ENCODE peak calls at places on chromosomes 12 and 14, in four cellular contexts. One of them, this sample, is unnamed.

GRCh38 chr12:95600567-95600966 is 49.3 kb upstream of the USP44 start:
- DNase-seq in stomach: no peak
- DNase-seq in K562: no peak
- DNase-seq in HL-60: no peak
- DNase-seq in this sample: no peak

GRCh38 chr12:70045514-70045913 is 197.7 kb upstream of the CNOT2 start:
- DNase-seq in stomach: no peak
- DNase-seq in K562: no peak
- DNase-seq in HL-60: no peak
- DNase-seq in this sample: no peak

GRCh38 chr12:1047898-1048660 is 57.1 kb downstream of the ERC1 start:
- DNase-seq in stomach: no peak
- DNase-seq in K562: no peak
- DNase-seq in HL-60: peak; percentile 47
- DNase-seq in this sample: no peak

GRCh38 chr12:34389378-34390170 is 367.3 kb downstream of the ALG10 start:
- DNase-seq in stomach: no peak
- DNase-seq in K562: peak; percentile 55
- DNase-seq in HL-60: no peak
- DNase-seq in this sample: no peak

GRCh38 chr12:29304388-29304787 is 76.6 kb downstream of the ERGIC2 start:
- DNase-seq in stomach: no peak
- DNase-seq in K562: no peak
- DNase-seq in HL-60: no peak
- DNase-seq in this sample: no peak

GRCh38 chr14:102525213-102526143 is 15.9 kb upstream of the ANKRD9 start:
- DNase-seq in stomach: no peak
- DNase-seq in K562: no peak
- DNase-seq in HL-60: no peak
- DNase-seq in this sample: no peak

GRCh38 chr14:65238456-65238855 is 136.1 kb upstream of the MAX start:
- DNase-seq in stomach: no peak
- DNase-seq in K562: no peak
- DNase-seq in HL-60: no peak
- DNase-seq in this sample: no peak

GRCh38 chr14:52802597-52802996 is 11.2 kb upstream of the GNPNAT1 start:
- DNase-seq in stomach: no peak
- DNase-seq in K562: no peak
- DNase-seq in HL-60: no peak
- DNase-seq in this sample: no peak

GRCh38 chr14:87866116-87866515 is 126.9 kb downstream of the GALC start:
- DNase-seq in stomach: no peak
- DNase-seq in K562: no peak
- DNase-seq in HL-60: no peak
- DNase-seq in this sample: no peak

GRCh38 chr12:115481141-115481540 is 796.4 kb downstream of the MED13L start:
- DNase-seq in stomach: no peak
- DNase-seq in K562: no peak
- DNase-seq in HL-60: no peak
- DNase-seq in this sample: no peak

GRCh38 chr14:95922080-95922479 is 45.4 kb downstream of the TUNAR start:
- DNase-seq in stomach: no peak
- DNase-seq in K562: no peak
- DNase-seq in HL-60: no peak
- DNase-seq in this sample: no peak

GRCh38 chr12:6943387-6943718 is 263 bp upstream of the RNU7-1 start:
- DNase-seq in stomach: peak; percentile 86
- DNase-seq in K562: peak; percentile 70
- DNase-seq in HL-60: peak; percentile 51
- DNase-seq in this sample: peak; percentile 90

GRCh38 chr12:6943719-6944380 is at the start of the genes C12orf57 and RNU7-1:
- DNase-seq in stomach: peak; percentile 79
- DNase-seq in K562: peak; percentile 58
- DNase-seq in HL-60: peak; percentile 88
- DNase-seq in this sample: peak; percentile 65

GRCh38 chr12:6945613-6946012 is 1.8 kb downstream of the C12orf57 start:
- DNase-seq in stomach: no peak
- DNase-seq in K562: no peak
- DNase-seq in HL-60: no peak
- DNase-seq in this sample: no peak

GRCh38 chr12:6946033-6946919 is 2.5 kb downstream of the C12orf57 start:
- DNase-seq in stomach: peak; percentile 97
- DNase-seq in K562: peak; percentile 65
- DNase-seq in HL-60: peak; percentile 86
- DNase-seq in this sample: no peak

GRCh38 chr12:6944381-6945186 is 762 bp downstream of the C12orf57 start:
- DNase-seq in stomach: peak; percentile 95
- DNase-seq in K562: peak; percentile 55
- DNase-seq in HL-60: peak; percentile 81
- DNase-seq in this sample: peak; percentile 73
- TF ChIP-seq POLR2AphosphoS5 in stomach: peak; percentile 74
- TF ChIP-seq POLR2AphosphoS5 in K562: no peak
- TF ChIP-seq POLR2AphosphoS5 in HL-60: no peak
- TF ChIP-seq POLR2AphosphoS5 in this sample: no peak

GRCh38 chr12:123056053-123056452 is 75.6 kb downstream of the ARL6IP4 start:
- DNase-seq in stomach: no peak
- DNase-seq in K562: peak; percentile 56
- DNase-seq in HL-60: no peak
- DNase-seq in this sample: no peak
- TF ChIP-seq POLR2AphosphoS5 in stomach: no peak
- TF ChIP-seq POLR2AphosphoS5 in K562: no peak
- TF ChIP-seq POLR2AphosphoS5 in HL-60: no peak
- TF ChIP-seq POLR2AphosphoS5 in this sample: no peak

GRCh38 chr14:69994002-69994401 is 114.8 kb downstream of the SMOC1 start:
- DNase-seq in stomach: no peak
- DNase-seq in K562: no peak
- DNase-seq in HL-60: no peak
- DNase-seq in this sample: no peak

GRCh38 chr14:70000601-70001000 is 121.4 kb downstream of the SMOC1 start:
- DNase-seq in stomach: no peak
- DNase-seq in K562: no peak
- DNase-seq in HL-60: no peak
- DNase-seq in this sample: no peak

GRCh38 chr14:69996197-69996596 is 117.0 kb downstream of the SMOC1 start:
- DNase-seq in stomach: no peak
- DNase-seq in K562: no peak
- DNase-seq in HL-60: no peak
- DNase-seq in this sample: no peak

GRCh38 chr14:69999246-69999645 is 120.0 kb downstream of the SMOC1 start:
- DNase-seq in stomach: peak; percentile 77
- DNase-seq in K562: no peak
- DNase-seq in HL-60: no peak
- DNase-seq in this sample: no peak

GRCh38 chr14:69997849-69998248 is 118.6 kb downstream of the SMOC1 start:
- DNase-seq in stomach: peak; percentile 65
- DNase-seq in K562: no peak
- DNase-seq in HL-60: no peak
- DNase-seq in this sample: no peak
- TF ChIP-seq POLR2AphosphoS5 in stomach: peak; percentile 27
- TF ChIP-seq POLR2AphosphoS5 in K562: no peak
- TF ChIP-seq POLR2AphosphoS5 in HL-60: no peak
- TF ChIP-seq POLR2AphosphoS5 in this sample: no peak

DNA sequence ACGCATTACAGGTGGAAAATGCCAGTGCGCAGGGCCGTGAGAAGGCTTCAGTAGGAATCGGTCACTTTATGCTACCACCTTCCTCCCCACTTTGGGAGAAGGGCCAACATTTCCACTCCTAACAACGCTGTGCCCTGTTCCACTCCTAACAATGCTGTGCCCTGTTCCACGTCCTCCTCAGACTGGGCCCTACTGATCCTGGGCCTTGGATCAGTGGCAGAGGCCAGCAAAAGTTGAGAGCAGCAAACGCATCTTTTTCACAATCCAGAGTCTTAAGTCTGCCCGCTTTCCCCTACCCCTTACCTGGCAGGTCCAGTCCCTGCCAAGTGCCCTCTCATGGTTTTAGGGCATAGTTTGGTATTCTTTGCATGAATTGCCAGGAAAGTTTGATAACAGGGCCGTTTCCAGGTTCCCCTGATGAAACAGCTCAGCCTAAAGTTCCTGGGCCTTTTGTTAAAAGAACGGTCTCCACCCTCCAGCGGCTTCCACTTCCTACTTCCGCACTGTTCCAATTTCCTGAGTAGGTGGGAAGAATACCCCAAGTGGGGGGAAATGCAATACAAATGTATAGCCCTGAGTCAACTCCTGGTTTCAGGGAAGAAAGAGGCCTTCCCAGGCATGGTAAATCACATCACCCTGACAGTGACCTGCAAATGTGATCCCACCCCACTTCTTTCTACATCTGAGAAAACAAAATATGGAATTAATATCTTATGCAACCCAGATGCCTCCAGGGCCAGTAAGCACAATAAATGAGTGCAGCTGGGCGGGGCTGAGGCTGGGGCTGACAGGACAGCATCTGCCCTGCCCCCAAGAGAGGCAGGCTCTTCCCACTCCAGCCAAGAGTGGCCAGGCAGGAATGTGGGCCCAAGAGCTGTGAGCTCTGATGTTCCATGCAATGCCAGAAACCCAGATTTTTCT is 15.0 kb downstream of the KCTD10 start:
- DNase-seq in stomach: peak; percentile 52
- DNase-seq in K562: peak; percentile 45
- DNase-seq in HL-60: no peak
- DNase-seq in this sample: no peak
- TF ChIP-seq POLR2AphosphoS5 in stomach: peak; percentile 74
- TF ChIP-seq POLR2AphosphoS5 in K562: no peak
- TF ChIP-seq POLR2AphosphoS5 in HL-60: no peak
- TF ChIP-seq POLR2AphosphoS5 in this sample: no peak

GRCh38 chr12:52060498-52061177 is 9.1 kb upstream of the ATG101 start:
- DNase-seq in stomach: no peak
- DNase-seq in K562: no peak
- DNase-seq in HL-60: no peak
- DNase-seq in this sample: no peak

GRCh38 chr12:52061470-52062166 is 8.2 kb upstream of the ATG101 start:
- DNase-seq in stomach: no peak
- DNase-seq in K562: no peak
- DNase-seq in HL-60: no peak
- DNase-seq in this sample: no peak

GRCh38 chr12:52057958-52058576 is 6.8 kb downstream of the NR4A1 start:
- DNase-seq in stomach: no peak
- DNase-seq in K562: no peak
- DNase-seq in HL-60: no peak
- DNase-seq in this sample: no peak

GRCh38 chr12:52058631-52059324 is 7.5 kb downstream of the NR4A1 start:
- DNase-seq in stomach: no peak
- DNase-seq in K562: no peak
- DNase-seq in HL-60: no peak
- DNase-seq in this sample: no peak

DNA sequence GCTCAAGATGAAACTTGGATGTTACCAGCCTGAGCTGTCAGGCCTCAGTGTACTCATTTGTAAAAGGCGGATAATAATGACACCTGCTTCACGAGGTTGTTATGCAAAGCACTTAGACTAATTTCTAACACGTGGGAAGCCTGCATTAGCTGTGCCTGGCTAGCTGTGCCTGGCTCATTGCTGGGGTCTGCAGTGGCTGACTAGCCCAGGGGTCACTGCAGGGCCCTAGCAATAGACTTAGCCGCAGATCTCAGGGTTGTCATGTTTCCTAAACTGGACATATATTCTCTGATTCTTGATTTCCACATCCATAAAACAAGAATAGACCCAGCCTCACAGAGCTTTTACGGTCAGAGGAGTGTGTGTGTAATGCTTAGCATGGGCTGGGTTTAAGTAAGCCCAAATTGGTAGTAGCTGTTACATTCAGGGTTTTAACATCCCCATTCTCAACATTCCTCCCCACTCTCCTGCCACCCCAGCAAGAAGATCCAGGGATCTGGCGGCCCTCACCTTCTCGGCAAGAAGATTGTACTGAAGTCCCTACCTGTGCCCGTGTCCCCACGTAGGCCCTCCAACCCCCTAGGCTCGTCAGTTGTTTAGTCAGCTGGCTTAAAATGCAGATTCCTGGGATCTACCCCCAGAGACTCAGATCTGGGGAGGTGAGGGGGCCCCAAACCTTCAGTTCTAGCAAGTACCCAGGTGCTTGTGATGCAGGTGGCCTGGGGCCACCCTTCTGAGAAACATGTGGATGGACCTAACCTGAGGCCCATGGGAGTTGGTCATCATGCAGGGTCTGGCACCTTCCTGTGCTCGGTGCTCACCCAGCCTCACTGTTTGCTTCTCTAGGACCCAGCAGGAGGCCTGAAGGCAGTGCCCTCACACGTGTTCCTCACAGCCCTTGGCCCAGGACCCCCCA is 8.6 kb downstream of the NR4A1 start:
- DNase-seq in stomach: no peak
- DNase-seq in K562: no peak
- DNase-seq in HL-60: no peak
- DNase-seq in this sample: no peak
- TF ChIP-seq POLR2AphosphoS5 in stomach: peak; percentile 44
- TF ChIP-seq POLR2AphosphoS5 in K562: no peak
- TF ChIP-seq POLR2AphosphoS5 in HL-60: no peak
- TF ChIP-seq POLR2AphosphoS5 in this sample: peak; percentile 1

GRCh38 chr12:112978163-112979081 is at the start of gene OAS2:
- DNase-seq in stomach: peak; percentile 80
- DNase-seq in K562: no peak
- DNase-seq in HL-60: no peak
- DNase-seq in this sample: peak; percentile 69
- TF ChIP-seq POLR2AphosphoS5 in stomach: peak; percentile 65
- TF ChIP-seq POLR2AphosphoS5 in K562: no peak
- TF ChIP-seq POLR2AphosphoS5 in HL-60: no peak
- TF ChIP-seq POLR2AphosphoS5 in this sample: peak; percentile 73

This sample was measured in GM12891.